ENCODE peak calls at places on chromosomes 11 and 22, in six cellular contexts. C, P, V, Q, U and E are unnamed samples.

GRCh38 chr22:48754611-48755331 is 1072.9 kb downstream of the BRD1 start:
- DNase-seq in C (no peak), P (no peak), V (no peak), Q (no peak), U (no peak), E (no peak)

GRCh38 chr11:68213135-68213515 is at the start of gene KMT5B:
- DNase-seq in C (peak; percentile 35), P (peak; percentile 72), V (peak; percentile 41), Q (peak; percentile 81), U (peak; percentile 66), E (no peak)

GRCh38 chr22:18119409-18120110 is 9.0 kb downstream of the TUBA8 start:
- DNase-seq in C (no peak), P (no peak), V (no peak), Q (no peak), U (no peak), E (no peak)

GRCh38 chr11:1022411-1022810 is 14.1 kb downstream of the MUC6 start:
- DNase-seq in C (no peak), P (no peak), V (no peak), Q (no peak), U (no peak), E (no peak)

GRCh38 chr11:32334822-32335221 is 100.5 kb downstream of the WT1 start:
- DNase-seq in C (no peak), P (peak; percentile 18), V (no peak), Q (peak; percentile 43), U (peak; percentile 38), E (peak; percentile 19)

GRCh38 chr11:130474637-130475400 is 26.4 kb downstream of the ADAMTS15 start:
- DNase-seq in C (no peak), P (no peak), V (no peak), Q (no peak), U (no peak), E (no peak)

GRCh38 chr11:107397357-107397756 is 60.3 kb downstream of the CWF19L2 start:
- DNase-seq in C (no peak), P (no peak), V (no peak), Q (no peak), U (no peak), E (no peak)

GRCh38 chr22:23192558-23192957 is 12.2 kb downstream of the BCR start:
- DNase-seq in C (no peak), P (no peak), V (no peak), Q (no peak), U (no peak), E (no peak)

GRCh38 chr22:50677493-50678217 is 5.0 kb downstream of the SHANK3 start:
- DNase-seq in C (no peak), P (no peak), V (no peak), Q (no peak), U (no peak), E (no peak)

GRCh38 chr11:76634934-76635333 is 35.6 kb downstream of the LRRC32 start:
- DNase-seq in C (no peak), P (no peak), V (no peak), Q (no peak), U (no peak), E (no peak)

GRCh38 chr11:47394322-47395224 is 13.8 kb upstream of the SLC39A13 start:
- DNase-seq in C (peak; percentile 37), P (peak; percentile 75), V (no peak), Q (peak; percentile 88), U (peak; percentile 58), E (no peak)

GRCh38 chr11:113550179-113550578 is 75.0 kb upstream of the DRD2 start:
- DNase-seq in C (no peak), P (no peak), V (no peak), Q (no peak), U (no peak), E (no peak)

GRCh38 chr11:14783788-14784187 is 108.2 kb downstream of the CYP2R1 start:
- DNase-seq in C (no peak), P (no peak), V (no peak), Q (no peak), U (no peak), E (no peak)

GRCh38 chr11:131977231-131977630 is 606.8 kb downstream of the NTM start:
- DNase-seq in C (no peak), P (no peak), V (peak; percentile 50), Q (no peak), U (no peak), E (no peak)

GRCh38 chr11:128594246-128594645 is 6.9 kb upstream of the ETS1 start:
- DNase-seq in C (no peak), P (no peak), V (no peak), Q (no peak), U (no peak), E (no peak)

GRCh38 chr11:133570376-133570775 is 38.1 kb upstream of the OPCML start:
- DNase-seq in C (no peak), P (no peak), V (no peak), Q (no peak), U (no peak), E (no peak)

GRCh38 chr22:48099251-48099650 is 1336.8 kb downstream of the TBC1D22A start:
- DNase-seq in C (no peak), P (no peak), V (no peak), Q (no peak), U (no peak), E (no peak)

GRCh38 chr22:30694638-30695350 is at the start of gene OSBP2:
- DNase-seq in C (no peak), P (peak; percentile 65), V (peak; percentile 9), Q (peak; percentile 37), U (peak; percentile 40), E (no peak)

GRCh38 chr11:88709567-88709966 is 356.2 kb downstream of the GRM5 start:
- DNase-seq in C (no peak), P (no peak), V (no peak), Q (no peak), U (no peak), E (no peak)

GRCh38 chr11:91404344-91404743 is 820.3 kb upstream of the FAT3 start:
- DNase-seq in C (no peak), P (no peak), V (no peak), Q (no peak), U (no peak), E (no peak)

GRCh38 chr22:39802682-39803081 is 90.9 kb downstream of the ENTHD1 start:
- DNase-seq in C (no peak), P (no peak), V (no peak), Q (no peak), U (no peak), E (no peak)

GRCh38 chr22:49724893-49725489 is 102.7 kb downstream of the BRD1 start:
- DNase-seq in C (peak; percentile 51), P (peak; percentile 83), V (peak; percentile 76), Q (peak; percentile 24), U (peak; percentile 81), E (peak; percentile 51)

GRCh38 chr22:20546541-20546950 is 39.1 kb downstream of the MED15 start:
- DNase-seq in C (no peak), P (no peak), V (no peak), Q (no peak), U (no peak), E (no peak)

GRCh38 chr11:36257351-36257750 is 31.9 kb downstream of the COMMD9 start:
- DNase-seq in C (no peak), P (no peak), V (no peak), Q (no peak), U (no peak), E (peak; percentile 37)

GRCh38 chr11:115217726-115218311 is 286.4 kb downstream of the CADM1 start:
- DNase-seq in C (no peak), P (no peak), V (no peak), Q (no peak), U (no peak), E (no peak)

GRCh38 chr11:123062892-123063395 is 1.0 kb upstream of the HSPA8 start:
- DNase-seq in C (no peak), P (no peak), V (no peak), Q (peak; percentile 70), U (no peak), E (no peak)

GRCh38 chr11:65500262-65501004 is 1.6 kb downstream of the MALAT1 start:
- DNase-seq in C (no peak), P (peak; percentile 56), V (no peak), Q (peak; percentile 61), U (peak; percentile 55), E (no peak)

GRCh38 chr22:17945851-17946690 is 78.3 kb downstream of the MICAL3 start:
- DNase-seq in C (no peak), P (no peak), V (no peak), Q (peak; percentile 65), U (no peak), E (no peak)

GRCh38 chr22:28021998-28022660 is 103.1 kb upstream of the PITPNB start:
- DNase-seq in C (no peak), P (no peak), V (no peak), Q (no peak), U (no peak), E (no peak)

GRCh38 chr22:17243524-17243923 is 24.3 kb upstream of the ADA2 start:
- DNase-seq in C (no peak), P (peak; percentile 39), V (no peak), Q (peak; percentile 92), U (no peak), E (peak; percentile 18)